ENCODE peak calls at places on chromosomes 1 and 21, in five cellular contexts. One of them, this sample, is unnamed.

GRCh38 chr1:102919659-102920058 is 188.7 kb downstream of the COL11A1 start:
- DNase-seq in activated naive CD4-positive, alpha-beta T cell: no peak
- DNase-seq in LHCN-M2: peak; percentile 80
- DNase-seq in substantia nigra: no peak
- DNase-seq in HT1080: peak; percentile 69
- DNase-seq in this sample: no peak

GRCh38 chr1:2050793-2051682 is 827 bp downstream of the PRKCZ start:
- DNase-seq in activated naive CD4-positive, alpha-beta T cell: no peak
- DNase-seq in LHCN-M2: no peak
- DNase-seq in substantia nigra: no peak
- DNase-seq in HT1080: no peak
- DNase-seq in this sample: no peak

GRCh38 chr21:17622018-17622417 is 9.3 kb upstream of the BTG3 start:
- DNase-seq in activated naive CD4-positive, alpha-beta T cell: no peak
- DNase-seq in LHCN-M2: no peak
- DNase-seq in substantia nigra: no peak
- DNase-seq in HT1080: no peak
- DNase-seq in this sample: no peak

GRCh38 chr1:89760496-89760895 is 60.3 kb upstream of the LRRC8D start:
- DNase-seq in activated naive CD4-positive, alpha-beta T cell: no peak
- DNase-seq in LHCN-M2: no peak
- DNase-seq in substantia nigra: no peak
- DNase-seq in HT1080: no peak
- DNase-seq in this sample: no peak

GRCh38 chr21:46129846-46130651 is 25.3 kb downstream of the FTCD start:
- DNase-seq in activated naive CD4-positive, alpha-beta T cell: no peak
- DNase-seq in LHCN-M2: no peak
- DNase-seq in substantia nigra: no peak
- DNase-seq in HT1080: no peak
- DNase-seq in this sample: no peak

GRCh38 chr1:110084226-110085078 is 14.0 kb upstream of the ALX3 start:
- DNase-seq in activated naive CD4-positive, alpha-beta T cell: no peak
- DNase-seq in LHCN-M2: peak; percentile 17
- DNase-seq in substantia nigra: no peak
- DNase-seq in HT1080: no peak
- DNase-seq in this sample: no peak

GRCh38 chr1:174968750-174969244 is 30.9 kb upstream of the CACYBP start:
- DNase-seq in activated naive CD4-positive, alpha-beta T cell: no peak
- DNase-seq in LHCN-M2: peak; percentile 88
- DNase-seq in substantia nigra: no peak
- DNase-seq in HT1080: peak; percentile 77
- DNase-seq in this sample: no peak

GRCh38 chr1:146036241-146036989 is 14.9 kb upstream of the HJV start:
- DNase-seq in activated naive CD4-positive, alpha-beta T cell: no peak
- DNase-seq in LHCN-M2: no peak
- DNase-seq in substantia nigra: no peak
- DNase-seq in HT1080: peak; percentile 84
- DNase-seq in this sample: no peak

GRCh38 chr1:238658766-238659165 is 727.6 kb upstream of the CHRM3 start:
- DNase-seq in activated naive CD4-positive, alpha-beta T cell: no peak
- DNase-seq in LHCN-M2: peak; percentile 71
- DNase-seq in substantia nigra: no peak
- DNase-seq in HT1080: peak; percentile 16
- DNase-seq in this sample: no peak

GRCh38 chr1:92968138-92969032 is 7.1 kb upstream of the DIPK1A start:
- DNase-seq in activated naive CD4-positive, alpha-beta T cell: no peak
- DNase-seq in LHCN-M2: peak; percentile 26
- DNase-seq in substantia nigra: no peak
- DNase-seq in HT1080: no peak
- DNase-seq in this sample: no peak

GRCh38 chr1:200510228-200510623 is 100.4 kb upstream of the ZNF281 start:
- DNase-seq in activated naive CD4-positive, alpha-beta T cell: peak; percentile 38
- DNase-seq in LHCN-M2: peak; percentile 75
- DNase-seq in substantia nigra: no peak
- DNase-seq in HT1080: peak; percentile 69
- DNase-seq in this sample: peak; percentile 23

GRCh38 chr1:116832932-116833578 is 76.7 kb upstream of the PTGFRN start:
- DNase-seq in activated naive CD4-positive, alpha-beta T cell: no peak
- DNase-seq in LHCN-M2: no peak
- DNase-seq in substantia nigra: no peak
- DNase-seq in HT1080: no peak
- DNase-seq in this sample: no peak

GRCh38 chr1:80392529-80392928 is 1386.0 kb upstream of the ADGRL4 start:
- DNase-seq in activated naive CD4-positive, alpha-beta T cell: no peak
- DNase-seq in LHCN-M2: peak; percentile 69
- DNase-seq in substantia nigra: no peak
- DNase-seq in HT1080: no peak
- DNase-seq in this sample: no peak

GRCh38 chr1:118881751-118882150 is 106.4 kb downstream of the TBX15 start:
- DNase-seq in activated naive CD4-positive, alpha-beta T cell: no peak
- DNase-seq in LHCN-M2: no peak
- DNase-seq in substantia nigra: no peak
- DNase-seq in HT1080: no peak
- DNase-seq in this sample: no peak

GRCh38 chr1:145979746-145980435 is 15.4 kb downstream of the POLR3GL start:
- DNase-seq in activated naive CD4-positive, alpha-beta T cell: no peak
- DNase-seq in LHCN-M2: peak; percentile 55
- DNase-seq in substantia nigra: no peak
- DNase-seq in HT1080: peak; percentile 50
- DNase-seq in this sample: no peak

GRCh38 chr21:37257526-37257966 is 9.6 kb downstream of the VPS26C start:
- DNase-seq in activated naive CD4-positive, alpha-beta T cell: no peak
- DNase-seq in LHCN-M2: no peak
- DNase-seq in substantia nigra: no peak
- DNase-seq in HT1080: no peak
- DNase-seq in this sample: no peak

GRCh38 chr1:48670234-48671020 is 106.3 kb downstream of the BEND5 start:
- DNase-seq in activated naive CD4-positive, alpha-beta T cell: no peak
- DNase-seq in LHCN-M2: no peak
- DNase-seq in substantia nigra: no peak
- DNase-seq in HT1080: no peak
- DNase-seq in this sample: no peak

GRCh38 chr1:207826557-207827487 is 75.0 kb downstream of the CD46 start:
- DNase-seq in activated naive CD4-positive, alpha-beta T cell: no peak
- DNase-seq in LHCN-M2: peak; percentile 49
- DNase-seq in substantia nigra: no peak
- DNase-seq in HT1080: no peak
- DNase-seq in this sample: no peak

GRCh38 chr1:83670891-83671565 is 327.9 kb downstream of the TTLL7 start:
- DNase-seq in activated naive CD4-positive, alpha-beta T cell: no peak
- DNase-seq in LHCN-M2: no peak
- DNase-seq in substantia nigra: no peak
- DNase-seq in HT1080: no peak
- DNase-seq in this sample: no peak

GRCh38 chr1:214899908-214900470 is 182.5 kb upstream of the KCNK2 start:
- DNase-seq in activated naive CD4-positive, alpha-beta T cell: no peak
- DNase-seq in LHCN-M2: peak; percentile 8
- DNase-seq in substantia nigra: no peak
- DNase-seq in HT1080: peak; percentile 14
- DNase-seq in this sample: no peak

GRCh38 chr1:41370756-41371420 is 9.7 kb downstream of the FOXO6 start:
- DNase-seq in activated naive CD4-positive, alpha-beta T cell: no peak
- DNase-seq in LHCN-M2: no peak
- DNase-seq in substantia nigra: no peak
- DNase-seq in HT1080: no peak
- DNase-seq in this sample: no peak

GRCh38 chr1:39113109-39113743 is 87.1 kb downstream of the NDUFS5 start:
- DNase-seq in activated naive CD4-positive, alpha-beta T cell: no peak
- DNase-seq in LHCN-M2: no peak
- DNase-seq in substantia nigra: no peak
- DNase-seq in HT1080: no peak
- DNase-seq in this sample: no peak

GRCh38 chr1:27599605-27600499 is 4.1 kb downstream of the AHDC1 start:
- DNase-seq in activated naive CD4-positive, alpha-beta T cell: no peak
- DNase-seq in LHCN-M2: peak; percentile 44
- DNase-seq in substantia nigra: no peak
- DNase-seq in HT1080: no peak
- DNase-seq in this sample: no peak

GRCh38 chr21:44529503-44530125 is 10.4 kb downstream of the KRTAP10-1 start:
- DNase-seq in activated naive CD4-positive, alpha-beta T cell: no peak
- DNase-seq in LHCN-M2: no peak
- DNase-seq in substantia nigra: no peak
- DNase-seq in HT1080: no peak
- DNase-seq in this sample: no peak

GRCh38 chr1:245946905-245947304 is 560.2 kb downstream of the SMYD3 start:
- DNase-seq in activated naive CD4-positive, alpha-beta T cell: no peak
- DNase-seq in LHCN-M2: no peak
- DNase-seq in substantia nigra: no peak
- DNase-seq in HT1080: no peak
- DNase-seq in this sample: no peak

GRCh38 chr21:35257413-35257812 is 208.3 kb upstream of the RUNX1 start:
- DNase-seq in activated naive CD4-positive, alpha-beta T cell: no peak
- DNase-seq in LHCN-M2: peak; percentile 98
- DNase-seq in substantia nigra: no peak
- DNase-seq in HT1080: peak; percentile 87
- DNase-seq in this sample: no peak

GRCh38 chr1:204941415-204942338 is 71.0 kb downstream of the NFASC start:
- DNase-seq in activated naive CD4-positive, alpha-beta T cell: peak; percentile 15
- DNase-seq in LHCN-M2: peak; percentile 42
- DNase-seq in substantia nigra: peak; percentile 9
- DNase-seq in HT1080: peak; percentile 45
- DNase-seq in this sample: peak; percentile 10

GRCh38 chr1:23722652-23723051 is 20.6 kb upstream of the ELOA start:
- DNase-seq in activated naive CD4-positive, alpha-beta T cell: no peak
- DNase-seq in LHCN-M2: no peak
- DNase-seq in substantia nigra: no peak
- DNase-seq in HT1080: no peak
- DNase-seq in this sample: no peak

GRCh38 chr1:910881-911721 is 12.6 kb upstream of the SAMD11 start:
- DNase-seq in activated naive CD4-positive, alpha-beta T cell: no peak
- DNase-seq in LHCN-M2: no peak
- DNase-seq in substantia nigra: no peak
- DNase-seq in HT1080: peak; percentile 50
- DNase-seq in this sample: no peak

GRCh38 chr1:109785446-109786106 is 21.9 kb upstream of the EPS8L3 start:
- DNase-seq in activated naive CD4-positive, alpha-beta T cell: no peak
- DNase-seq in LHCN-M2: no peak
- DNase-seq in substantia nigra: no peak
- DNase-seq in HT1080: no peak
- DNase-seq in this sample: no peak

GRCh38 chr21:26843912-26844257 is 1.3 kb downstream of the ADAMTS1 start:
- DNase-seq in activated naive CD4-positive, alpha-beta T cell: no peak
- DNase-seq in LHCN-M2: peak; percentile 47
- DNase-seq in substantia nigra: no peak
- DNase-seq in HT1080: no peak
- DNase-seq in this sample: no peak

GRCh38 chr21:42931560-42932235 is 6.3 kb upstream of the ERVH48-1 start:
- DNase-seq in activated naive CD4-positive, alpha-beta T cell: no peak
- DNase-seq in LHCN-M2: no peak
- DNase-seq in substantia nigra: no peak
- DNase-seq in HT1080: no peak
- DNase-seq in this sample: no peak

GRCh38 chr21:44010429-44010828 is 1.7 kb upstream of the TRAPPC10 start:
- DNase-seq in activated naive CD4-positive, alpha-beta T cell: no peak
- DNase-seq in LHCN-M2: no peak
- DNase-seq in substantia nigra: no peak
- DNase-seq in HT1080: no peak
- DNase-seq in this sample: no peak

GRCh38 chr1:90386899-90387334 is 330.2 kb downstream of the BARHL2 start:
- DNase-seq in activated naive CD4-positive, alpha-beta T cell: no peak
- DNase-seq in LHCN-M2: peak; percentile 63
- DNase-seq in substantia nigra: no peak
- DNase-seq in HT1080: peak; percentile 75
- DNase-seq in this sample: no peak

GRCh38 chr1:244346972-244347618 is 104.6 kb downstream of the ADSS2 start:
- DNase-seq in activated naive CD4-positive, alpha-beta T cell: no peak
- DNase-seq in LHCN-M2: no peak
- DNase-seq in substantia nigra: no peak
- DNase-seq in HT1080: no peak
- DNase-seq in this sample: no peak

GRCh38 chr1:47432071-47433036 is 5.5 kb upstream of the FOXD2 start:
- DNase-seq in activated naive CD4-positive, alpha-beta T cell: peak; percentile 44
- DNase-seq in LHCN-M2: peak; percentile 58
- DNase-seq in substantia nigra: peak; percentile 6
- DNase-seq in HT1080: no peak
- DNase-seq in this sample: peak; percentile 28

GRCh38 chr1:30695481-30695880 is 27.9 kb downstream of the MATN1 start:
- DNase-seq in activated naive CD4-positive, alpha-beta T cell: no peak
- DNase-seq in LHCN-M2: no peak
- DNase-seq in substantia nigra: no peak
- DNase-seq in HT1080: no peak
- DNase-seq in this sample: no peak

This sample was measured in activated T-helper 1 cell treated with anti-CD3 and anti-CD28 coated beads, Interleukin-2, amount 50 U/mL, for 16 hours.